ENCODE peak calls at places on chromosome 17, in six cellular contexts. W is CD4-positive, alpha-beta T cell; D is coronary artery; Y is GM23338; Q is choroid plexus epithelial cell; O is AG04450. A is an unnamed sample.

GRCh38 chr17:58557981-58558380 is 43.5 kb upstream of the MTMR4 start:
- DNase-seq in W (no peak), Y (no peak), D (no peak), Q (no peak), O (no peak), A (no peak)

GRCh38 chr17:40608061-40608581 is 39.5 kb downstream of the SMARCE1 start:
- DNase-seq in D (no peak), W (no peak), Y (no peak), O (no peak), Q (no peak), A (no peak)

GRCh38 chr17:62895650-62896301 is 70.3 kb upstream of the TANC2 start:
- DNase-seq in D (no peak), Q (no peak), Y (no peak), O (no peak), W (no peak), A (no peak)

GRCh38 chr17:70029019-70029767 is 45.8 kb upstream of the KCNJ16 start:
- DNase-seq in Q (no peak), W (no peak), D (no peak), O (no peak), Y (no peak), A (no peak)

GRCh38 chr17:5837055-5837491 is 233.1 kb upstream of the WSCD1 start:
- DNase-seq in W (no peak), O (peak), D (no peak), Q (peak), Y (no peak), A (no peak)

GRCh38 chr17:44222112-44222869 is 2.8 kb upstream of the UBTF start:
- DNase-seq in O (no peak), W (peak), Q (peak), D (peak), Y (peak), A (peak)

GRCh38 chr17:69729937-69730336 is 315.4 kb downstream of the MAP2K6 start:
- DNase-seq in W (no peak), Y (no peak), D (no peak), Q (peak), O (no peak), A (no peak)

GRCh38 chr17:72287586-72287985 is 166.8 kb downstream of the SOX9 start:
- DNase-seq in Y (no peak), O (no peak), D (no peak), W (no peak), Q (peak), A (no peak)

GRCh38 chr17:75271955-75272847 is 1.2 kb upstream of the MIF4GD start:
- DNase-seq in Y (no peak), Q (no peak), W (no peak), D (no peak), O (no peak), A (no peak)

GRCh38 chr17:42780816-42781638 is 617 bp downstream of the WNK4 start:
- DNase-seq in Y (peak), Q (no peak), O (no peak), D (no peak), W (no peak), A (no peak)

GRCh38 chr17:48646183-48647102 is 20.3 kb upstream of the HOXB9 start:
- DNase-seq in D (no peak), W (no peak), Q (no peak), Y (peak), O (no peak), A (no peak)

GRCh38 chr17:51869387-51869786 is 289.1 kb downstream of the CA10 start:
- DNase-seq in D (no peak), Y (peak), Q (peak), W (no peak), O (no peak), A (peak)

GRCh38 chr17:57892146-57892819 is 42.4 kb upstream of the MRPS23 start:
- DNase-seq in O (peak), Q (peak), D (peak), Y (peak), W (peak), A (peak)

GRCh38 chr17:79097226-79098055 is 22.8 kb downstream of the ENGASE start:
- DNase-seq in O (no peak), D (no peak), W (no peak), Q (no peak), Y (peak), A (no peak)

GRCh38 chr17:29592850-29593545 is at the start of gene ANKRD13B:
- DNase-seq in W (no peak), Q (no peak), O (no peak), D (no peak), Y (peak), A (peak)

GRCh38 chr17:63685021-63685420 is 14.9 kb downstream of the LIMD2 start:
- DNase-seq in D (no peak), O (no peak), W (no peak), Q (no peak), Y (no peak), A (no peak)

GRCh38 chr17:79741401-79741750 is 10.6 kb downstream of the ENPP7 start:
- DNase-seq in Q (no peak), O (no peak), W (no peak), D (no peak), Y (no peak), A (no peak)

GRCh38 chr17:4017377-4017776 is 53.1 kb upstream of the ATP2A3 start:
- DNase-seq in W (no peak), D (no peak), Q (no peak), O (no peak), Y (peak), A (no peak)

GRCh38 chr17:46152423-46152822 is 40.8 kb downstream of the KANSL1 start:
- DNase-seq in O (no peak), W (no peak), Q (no peak), Y (no peak), D (no peak), A (no peak)

GRCh38 chr17:49290690-49291326 is 60.2 kb upstream of the PHOSPHO1 start:
- DNase-seq in D (no peak), Y (peak), Q (peak), O (no peak), W (no peak), A (peak)

GRCh38 chr17:39632153-39632941 is 4.6 kb upstream of the STARD3 start:
- DNase-seq in W (no peak), D (no peak), O (no peak), Y (no peak), Q (no peak), A (no peak)

GRCh38 chr17:42852351-42852750 is 1.4 kb downstream of the AOC3 start:
- DNase-seq in Y (no peak), W (no peak), O (no peak), Q (no peak), D (peak), A (no peak)

GRCh38 chr17:77002103-77003045 is 134.2 kb downstream of the MGAT5B start:
- DNase-seq in O (peak), W (no peak), D (no peak), Q (peak), Y (peak), A (no peak)

GRCh38 chr17:29930399-29931010 is 477 bp upstream of the SSH2 start:
- DNase-seq in Q (peak), W (no peak), Y (peak), D (no peak), O (no peak), A (peak)

GRCh38 chr17:62713096-62713870 is 85.8 kb downstream of the MRC2 start:
- DNase-seq in W (no peak), O (no peak), Y (peak), D (no peak), Q (no peak), A (peak)

DNA sequence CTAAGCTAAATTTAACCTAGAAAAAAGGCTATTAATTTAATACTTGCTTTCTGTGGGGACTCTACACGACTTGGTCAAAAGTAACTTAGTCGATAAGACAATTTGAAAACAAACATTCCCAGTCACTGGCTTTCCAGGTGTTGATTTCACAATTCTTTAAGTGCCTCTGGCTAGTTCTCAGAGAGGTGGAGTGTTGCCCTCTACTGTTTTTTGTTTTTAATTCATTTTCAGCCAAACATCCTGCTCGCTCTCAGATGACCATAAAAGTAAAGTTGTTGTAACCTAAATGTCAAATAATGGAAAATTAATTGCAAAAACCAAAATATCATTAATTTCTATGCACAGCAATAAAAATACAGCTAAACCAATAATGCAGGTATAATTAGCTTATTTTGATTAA is 107.1 kb downstream of the MYO1D start:
- DNase-seq in W (no peak), D (no peak), Y (peak), O (no peak), Q (peak), A (no peak)
- TF ChIP-seq CTCF in W (no peak), D (no peak), Y (peak), O (no peak), Q (peak), A (peak)

GRCh38 chr17:1010586-1010985 is 13.7 kb downstream of the TIMM22 start:
- DNase-seq in Y (no peak), D (no peak), Q (no peak), O (no peak), W (no peak), A (no peak)

GRCh38 chr17:1009411-1010085 is 12.6 kb downstream of the TIMM22 start:
- DNase-seq in Q (no peak), O (no peak), Y (no peak), W (no peak), D (peak), A (no peak)

GRCh38 chr17:1011138-1011537 is 14.2 kb downstream of the TIMM22 start:
- DNase-seq in Y (no peak), D (no peak), O (no peak), W (no peak), Q (no peak), A (no peak)

GRCh38 chr17:1008008-1008761 is 11.3 kb downstream of the TIMM22 start:
- DNase-seq in O (no peak), W (no peak), Q (no peak), Y (no peak), D (peak), A (no peak)

DNA sequence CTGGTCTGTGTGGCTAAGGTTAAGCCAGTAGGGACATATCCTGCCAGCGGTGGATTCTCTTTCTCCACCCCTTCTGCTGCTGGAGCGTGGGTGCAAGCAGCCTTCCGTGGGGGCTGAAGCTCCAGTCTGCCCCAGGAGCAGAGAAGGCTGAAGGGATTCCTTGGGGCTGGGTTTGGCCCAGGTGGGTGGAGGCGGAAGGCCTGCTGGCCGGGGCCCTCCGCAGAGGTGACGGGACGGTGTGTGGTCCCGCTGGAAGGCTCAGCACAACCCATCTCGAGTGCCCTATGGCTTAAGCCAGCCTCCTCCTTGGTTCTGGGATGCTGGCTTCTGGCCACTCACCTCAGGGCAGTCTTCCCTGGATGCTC is 13.1 kb downstream of the TIMM22 start:
- DNase-seq in Q (no peak), O (no peak), Y (no peak), D (no peak), W (no peak), A (no peak)
- TF ChIP-seq CTCF in Q (no peak), O (no peak), Y (no peak), D (no peak), W (no peak), A (no peak)

GRCh38 chr17:28327709-28328108 is 7.6 kb downstream of the IFT20 start:
- DNase-seq in W (no peak), D (no peak), O (no peak), Y (no peak), Q (peak), A (no peak)
- TF ChIP-seq CTCF in W (no peak), D (no peak), O (peak), Y (peak), Q (peak), A (no peak)

GRCh38 chr17:17749921-17750320 is 68.7 kb downstream of the RAI1 start:
- DNase-seq in Y (peak), D (no peak), O (no peak), W (peak), Q (peak), A (peak)

GRCh38 chr17:17752822-17753448 is 71.7 kb downstream of the RAI1 start:
- DNase-seq in D (no peak), Y (no peak), O (no peak), Q (no peak), W (no peak), A (peak)

GRCh38 chr17:17750881-17751280 is 69.6 kb downstream of the RAI1 start:
- DNase-seq in O (no peak), D (no peak), W (no peak), Q (no peak), Y (no peak), A (no peak)

GRCh38 chr17:17751489-17751995 is 70.3 kb downstream of the RAI1 start:
- DNase-seq in W (peak), Y (no peak), D (no peak), Q (no peak), O (no peak), A (no peak)

GRCh38 chr17:17751996-17752821 is 71.0 kb downstream of the RAI1 start:
- DNase-seq in Y (peak), D (peak), Q (peak), W (peak), O (peak), A (peak)
- TF ChIP-seq CTCF in Y (no peak), D (no peak), Q (no peak), W (peak), O (peak), A (peak)

DNA sequence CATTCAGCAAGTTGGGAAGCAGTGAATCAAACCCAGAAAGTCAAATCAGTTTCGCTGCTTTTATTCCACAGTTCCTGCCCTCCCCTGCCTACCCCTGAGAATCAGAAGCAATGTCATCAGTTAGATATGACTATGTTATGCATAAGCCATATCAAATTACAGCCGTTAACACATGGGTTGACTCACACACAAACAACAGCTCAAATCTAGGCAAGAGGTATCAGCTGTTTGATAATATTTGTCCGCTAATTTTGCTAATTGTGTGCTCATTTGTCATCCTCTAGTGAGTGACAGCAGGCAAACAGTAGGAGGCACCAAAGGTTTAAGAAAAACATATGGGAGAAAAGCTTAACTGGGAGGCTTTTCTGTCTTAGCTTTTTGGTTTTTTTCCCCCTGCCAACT is 327.4 kb upstream of the CCL2 start:
- DNase-seq in Y (peak), O (no peak), W (no peak), Q (peak), D (no peak), A (no peak)
- TF ChIP-seq CTCF in Y (peak), O (no peak), W (no peak), Q (no peak), D (no peak), A (no peak)

A was measured in neural crest cell.